ENCODE peak calls at places on chromosomes 16 and 17, in ten cellular contexts. C is NCI-H82; U is NCI-H1092; M is effector memory CD8-positive, alpha-beta T cell; I is substantia nigra; T is stimulated activated CD4-positive, alpha-beta T cell treated with anti-CD3 and anti-CD28 coated beads, Interleukin-4, amount 100 ng/mL, for 1 hour; V is glomerular endothelial cell; E is HTR-8/SVneo; S is neuronal stem cell; J is stimulated activated CD8-positive, alpha-beta memory T cell treated with anti-CD3 and anti-CD28 coated beads, Interleukin-15, amount 100 ng/mL, for 48 hours. Q is an unnamed sample.

GRCh38 chr17:37492167-37492566 is 2.5 kb downstream of the DUSP14 start:
- DNase-seq in J (no peak), V (no peak), U (no peak), C (no peak), I (no peak), T (no peak), M (no peak), E (no peak), S (no peak), Q (peak; percentile 33)

GRCh38 chr17:58764373-58764772 is 8.7 kb downstream of the PPM1E start:
- DNase-seq in J (no peak), C (no peak), T (no peak), U (no peak), V (no peak), M (no peak), E (no peak), I (no peak), S (no peak), Q (no peak)

GRCh38 chr17:82957469-82957795 is 117.6 kb upstream of the ZNF750 start:
- DNase-seq in C (no peak), V (no peak), M (no peak), U (no peak), T (no peak), I (no peak), S (no peak), J (no peak), E (no peak), Q (no peak)

GRCh38 chr17:52546493-52546892 is 388.0 kb upstream of the CA10 start:
- DNase-seq in V (no peak), S (no peak), J (no peak), I (no peak), M (no peak), T (no peak), U (no peak), C (no peak), E (no peak), Q (no peak)

GRCh38 chr16:50067290-50067853 is 1.6 kb downstream of the HEATR3 start:
- DNase-seq in U (peak; percentile 2), J (peak; percentile 9), I (no peak), E (peak; percentile 31), M (peak; percentile 10), C (peak; percentile 56), V (peak; percentile 27), T (peak; percentile 7), S (peak; percentile 23), Q (no peak)

GRCh38 chr17:48100160-48100559 is 1.1 kb downstream of the CBX1 start:
- DNase-seq in E (no peak), U (no peak), I (no peak), M (no peak), C (no peak), S (no peak), T (no peak), J (no peak), V (no peak), Q (no peak)

GRCh38 chr17:78822552-78822951 is 18.1 kb downstream of the USP36 start:
- DNase-seq in I (no peak), J (no peak), E (peak; percentile 46), C (no peak), V (no peak), U (no peak), M (no peak), S (no peak), T (no peak), Q (no peak)

GRCh38 chr17:1143573-1143972 is 36.2 kb downstream of the ABR start:
- DNase-seq in S (peak; percentile 62), V (no peak), T (no peak), E (no peak), I (no peak), U (no peak), M (no peak), C (peak; percentile 100), J (no peak), Q (no peak)

GRCh38 chr16:1762879-1763520 is 8.3 kb downstream of the NME3 start:
- DNase-seq in E (no peak), U (no peak), J (no peak), S (no peak), V (no peak), C (no peak), M (no peak), T (no peak), I (no peak), Q (no peak)

GRCh38 chr17:77885678-77886386 is 72.7 kb upstream of the TNRC6C start:
- DNase-seq in M (no peak), E (no peak), T (no peak), C (no peak), I (no peak), V (no peak), S (no peak), J (no peak), U (no peak), Q (no peak)

GRCh38 chr17:77178050-77178449 is 37.3 kb downstream of the SEC14L1 start:
- DNase-seq in E (no peak), T (no peak), J (no peak), C (no peak), V (no peak), U (no peak), S (no peak), M (no peak), I (no peak), Q (no peak)

GRCh38 chr16:83903739-83904138 is 4.8 kb downstream of the MLYCD start:
- DNase-seq in C (peak; percentile 79), E (no peak), I (no peak), U (peak; percentile 4), M (no peak), V (no peak), S (no peak), J (no peak), T (no peak), Q (no peak)

GRCh38 chr17:29870836-29871430 is 59.1 kb downstream of the SSH2 start:
- DNase-seq in J (no peak), E (no peak), M (no peak), V (no peak), T (no peak), C (no peak), U (no peak), I (no peak), S (no peak), Q (no peak)

GRCh38 chr16:1337486-1337885 is 4.0 kb downstream of the BAIAP3 start:
- DNase-seq in V (no peak), E (no peak), J (no peak), M (no peak), T (no peak), I (no peak), U (no peak), S (no peak), C (peak; percentile 39), Q (no peak)